ENCODE peak calls at places on chromosome 19, in nine cellular contexts. Q is CD8-positive, alpha-beta T cell; I is AG04449; N is psoas muscle; X is brain microvascular endothelial cell; B is PC-3; Z is ovary; W is fibroblast of mammary gland; F is left ventricle myocardium inferior. Y is an unnamed sample.

GRCh38 chr19:10079031-10079453 is 7.1 kb upstream of the SHFL start:
- DNase-seq in Q (no peak), I (no peak), N (no peak), X (no peak), B (peak; percentile 7), Z (no peak), W (no peak), F (no peak), Y (no peak)

GRCh38 chr19:6754136-6754535 is 13.1 kb downstream of the SH2D3A start:
- DNase-seq in Q (no peak), I (no peak), N (no peak), X (no peak), B (no peak), Z (no peak), W (no peak), F (no peak), Y (no peak)

GRCh38 chr19:31249217-31249616 is 100.0 kb downstream of the TSHZ3 start:
- DNase-seq in Q (no peak), I (no peak), N (no peak), X (no peak), B (no peak), Z (no peak), W (no peak), F (no peak), Y (no peak)

GRCh38 chr19:5955638-5955935 is 22.4 kb downstream of the RANBP3 start:
- DNase-seq in Q (no peak), I (no peak), N (no peak), X (no peak), B (no peak), Z (no peak), W (peak; percentile 30), F (no peak), Y (no peak)

GRCh38 chr19:33022472-33023116 is 42.1 kb downstream of the RHPN2 start:
- DNase-seq in Q (no peak), I (no peak), N (no peak), X (no peak), B (no peak), Z (no peak), W (no peak), F (no peak), Y (no peak)

GRCh38 chr19:38932425-38933179 is 1.9 kb downstream of the MRPS12 start:
- DNase-seq in Q (peak; percentile 56), I (no peak), N (peak; percentile 58), X (peak; percentile 40), B (peak; percentile 6), Z (no peak), W (peak; percentile 57), F (no peak), Y (no peak)

GRCh38 chr19:35991731-35992450 is 3.1 kb upstream of the SDHAF1 start:
- DNase-seq in Q (no peak), I (no peak), N (no peak), X (no peak), B (no peak), Z (no peak), W (no peak), F (no peak), Y (no peak)

GRCh38 chr19:48196933-48197665 is 26.6 kb downstream of the ZSWIM9 start:
- DNase-seq in Q (no peak), I (no peak), N (no peak), X (no peak), B (no peak), Z (no peak), W (peak; percentile 20), F (no peak), Y (no peak)

GRCh38 chr19:29927944-29928669 is 13.9 kb upstream of the URI1 start:
- DNase-seq in Q (no peak), I (no peak), N (no peak), X (no peak), B (no peak), Z (no peak), W (no peak), F (no peak), Y (no peak)

GRCh38 chr19:7191946-7192691 is 102.1 kb downstream of the INSR start:
- DNase-seq in Q (peak; percentile 66), I (no peak), N (no peak), X (no peak), B (no peak), Z (no peak), W (peak; percentile 45), F (no peak), Y (no peak)

GRCh38 chr19:50460161-50460765 is 16.0 kb upstream of the EMC10 start:
- DNase-seq in Q (no peak), I (no peak), N (no peak), X (peak; percentile 19), B (peak; percentile 59), Z (no peak), W (peak; percentile 53), F (no peak), Y (no peak)

GRCh38 chr19:53696951-53697350 is 65.2 kb downstream of the DPRX start:
- DNase-seq in Q (no peak), I (no peak), N (no peak), X (no peak), B (no peak), Z (no peak), W (peak; percentile 5), F (no peak), Y (no peak)

GRCh38 chr19:32287811-32288227 is 57.6 kb upstream of the ZNF507 start:
- DNase-seq in Q (no peak), I (no peak), N (peak; percentile 84), X (peak; percentile 68), B (peak; percentile 60), Z (peak; percentile 56), W (peak; percentile 81), F (peak; percentile 72), Y (peak; percentile 72)

GRCh38 chr19:29576043-29576442 is 30.0 kb upstream of the POP4 start:
- DNase-seq in Q (peak; percentile 27), I (no peak), N (no peak), X (no peak), B (no peak), Z (no peak), W (peak; percentile 42), F (no peak), Y (no peak)

GRCh38 chr19:11405846-11406643 is 13.1 kb downstream of the RGL3 start:
- DNase-seq in Q (no peak), I (no peak), N (no peak), X (no peak), B (no peak), Z (no peak), W (peak; percentile 34), F (no peak), Y (no peak)

GRCh38 chr19:51140441-51140840 is 1.7 kb upstream of the SIGLEC7 start:
- DNase-seq in Q (no peak), I (no peak), N (no peak), X (no peak), B (no peak), Z (peak; percentile 4), W (no peak), F (no peak), Y (no peak)

GRCh38 chr19:12886943-12887747 is at the start of gene KLF1:
- DNase-seq in Q (no peak), I (no peak), N (no peak), X (no peak), B (no peak), Z (no peak), W (no peak), F (no peak), Y (no peak)
- H3K4me3 ChIP-seq in Q (peak within 1 kb of the TSS; percentile 90), I (no peak within 1 kb of the TSS), N (peak within 1 kb of the TSS; percentile 63), X (no peak within 1 kb of the TSS), B (no peak within 1 kb of the TSS), Z (no peak within 1 kb of the TSS), W (no peak within 1 kb of the TSS), F (peak within 1 kb of the TSS; percentile 57), Y (no peak within 1 kb of the TSS)

GRCh38 chr19:14686411-14686810 is 3.4 kb upstream of the ZNF333 start:
- DNase-seq in Q (no peak), I (no peak), N (no peak), X (no peak), B (peak; percentile 62), Z (no peak), W (peak; percentile 25), F (no peak), Y (no peak)

GRCh38 chr19:14695471-14695870 is 5.6 kb downstream of the ZNF333 start:
- DNase-seq in Q (no peak), I (no peak), N (no peak), X (no peak), B (no peak), Z (no peak), W (no peak), F (no peak), Y (no peak)

GRCh38 chr19:14694867-14695266 is 5.0 kb downstream of the ZNF333 start:
- DNase-seq in Q (no peak), I (no peak), N (no peak), X (no peak), B (no peak), Z (no peak), W (no peak), F (no peak), Y (no peak)

GRCh38 chr19:14689598-14690503 is at the start of gene ZNF333:
- DNase-seq in Q (peak; percentile 99), I (peak; percentile 40), N (peak; percentile 97), X (peak; percentile 88), B (peak; percentile 90), Z (peak; percentile 96), W (peak; percentile 86), F (peak; percentile 98), Y (peak; percentile 97)
- TF ChIP-seq CTCF in Q (no peak), I (no peak), N (no peak), X (no peak), B (no peak), Z (no peak), W (no peak), F (no peak), Y (no peak)

GRCh38 chr19:34481861-34482379 is 362 bp downstream of the WTIP start:
- DNase-seq in Q (no peak), I (no peak), N (peak; percentile 52), X (no peak), B (peak; percentile 8), Z (peak; percentile 44), W (peak; percentile 56), F (peak; percentile 50), Y (peak; percentile 75)
- H3K4me3 ChIP-seq in Q (no peak overlapping the region), I (peak overlapping the region; percentile 78), N (peak overlapping the region; percentile 73), X (peak overlapping the region; percentile 66), B (peak overlapping the region; percentile 62), Z (peak overlapping the region; percentile 45), W (peak overlapping the region; percentile 62), F (peak overlapping the region; percentile 82), Y (peak overlapping the region; percentile 87)

GRCh38 chr19:2631213-2631821 is 71.2 kb downstream of the GNG7 start:
- DNase-seq in Q (no peak), I (no peak), N (peak; percentile 54), X (no peak), B (peak; percentile 31), Z (no peak), W (peak; percentile 46), F (no peak), Y (no peak)
- TF ChIP-seq CTCF in Q (no peak), I (no peak), N (no peak), X (no peak), B (peak; percentile 21), Z (no peak), W (no peak), F (no peak), Y (no peak)

Y was measured in tibial artery.